ENCODE peak calls at places on chromosome 4, in nine cellular contexts. L, Q, E, J, F, C, O, P and V are unnamed samples.

GRCh38 chr4:140071806-140072205 is 82.2 kb downstream of the MAML3 start:
- DNase-seq in L (no peak), Q (no peak), E (no peak), J (peak), F (no peak), C (no peak), O (no peak), P (peak), V (no peak)

GRCh38 chr4:158958489-158959270 is 144.2 kb upstream of the RAPGEF2 start:
- DNase-seq in L (no peak), Q (peak), E (no peak), J (no peak), F (no peak), C (no peak), O (no peak), P (no peak), V (no peak)

GRCh38 chr4:25767877-25768475 is 94.8 kb downstream of the SEL1L3 start:
- DNase-seq in L (peak), Q (peak), E (peak), J (no peak), F (no peak), C (no peak), O (peak), P (peak), V (no peak)

GRCh38 chr4:18052158-18052557 is 30.6 kb upstream of the LCORL start:
- DNase-seq in L (no peak), Q (no peak), E (no peak), J (no peak), F (no peak), C (no peak), O (no peak), P (no peak), V (no peak)

GRCh38 chr4:83170952-83171399 is 56.4 kb upstream of the PLAC8 start:
- DNase-seq in L (no peak), Q (no peak), E (no peak), J (no peak), F (no peak), C (no peak), O (no peak), P (no peak), V (no peak)

GRCh38 chr4:78059524-78059889 is 2.4 kb downstream of the FRAS1 start:
- DNase-seq in L (peak), Q (peak), E (peak), J (no peak), F (peak), C (no peak), O (peak), P (peak), V (no peak)

GRCh38 chr4:110970642-110971041 is 347.8 kb upstream of the PITX2 start:
- DNase-seq in L (peak), Q (peak), E (no peak), J (no peak), F (peak), C (no peak), O (no peak), P (peak), V (peak)

GRCh38 chr4:53706422-53707032 is 115.2 kb upstream of the LNX1 start:
- DNase-seq in L (no peak), Q (peak), E (no peak), J (no peak), F (no peak), C (no peak), O (no peak), P (peak), V (no peak)

GRCh38 chr4:4985844-4986243 is 33.4 kb downstream of the CYTL1 start:
- DNase-seq in L (no peak), Q (no peak), E (no peak), J (no peak), F (no peak), C (no peak), O (no peak), P (peak), V (no peak)

GRCh38 chr4:113636438-113636818 is 125.1 kb downstream of the CAMK2D start:
- DNase-seq in L (no peak), Q (no peak), E (no peak), J (no peak), F (no peak), C (no peak), O (no peak), P (no peak), V (no peak)

GRCh38 chr4:27178066-27178465 is 317.4 kb downstream of the STIM2 start:
- DNase-seq in L (peak), Q (no peak), E (no peak), J (no peak), F (no peak), C (no peak), O (no peak), P (no peak), V (no peak)

GRCh38 chr4:27181672-27182071 is 321.0 kb downstream of the STIM2 start:
- DNase-seq in L (no peak), Q (no peak), E (no peak), J (no peak), F (no peak), C (no peak), O (no peak), P (no peak), V (no peak)

GRCh38 chr4:27176881-27177280 is 316.2 kb downstream of the STIM2 start:
- DNase-seq in L (no peak), Q (no peak), E (no peak), J (no peak), F (no peak), C (no peak), O (no peak), P (no peak), V (no peak)

DNA sequence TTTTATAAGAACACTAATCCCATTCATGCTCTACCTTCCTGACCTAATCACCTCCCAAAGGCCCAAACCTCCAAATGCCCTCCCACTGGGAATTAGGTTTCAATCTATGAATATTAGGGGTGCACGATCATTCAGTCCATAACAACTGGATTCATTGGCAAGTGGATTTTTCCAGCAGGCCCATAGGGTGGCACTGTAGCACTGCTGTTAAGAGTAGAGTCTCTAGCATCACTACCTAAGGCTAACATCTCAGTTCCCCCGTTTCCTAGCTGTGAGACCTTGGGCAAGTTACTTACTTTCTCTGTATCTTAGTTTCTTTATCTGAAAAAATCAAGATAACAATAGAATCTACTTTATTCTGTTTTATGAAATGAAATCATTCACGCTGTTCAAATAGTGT is 315.8 kb downstream of the STIM2 start:
- DNase-seq in L (peak), Q (peak), E (peak), J (no peak), F (no peak), C (no peak), O (no peak), P (peak), V (no peak)
- TF ChIP-seq CTCF in L (peak), Q (peak), E (peak), J (no peak), F (peak), C (peak), O (no peak), P (no peak), V (peak)

GRCh38 chr4:47485047-47485692 is at the start of gene ATP10D:
- DNase-seq in L (peak), Q (peak), E (peak), J (peak), F (peak), C (peak), O (peak), P (peak), V (peak)
- TF ChIP-seq CTCF in L (peak), Q (no peak), E (peak), J (no peak), F (no peak), C (no peak), O (no peak), P (peak), V (peak)

DNA sequence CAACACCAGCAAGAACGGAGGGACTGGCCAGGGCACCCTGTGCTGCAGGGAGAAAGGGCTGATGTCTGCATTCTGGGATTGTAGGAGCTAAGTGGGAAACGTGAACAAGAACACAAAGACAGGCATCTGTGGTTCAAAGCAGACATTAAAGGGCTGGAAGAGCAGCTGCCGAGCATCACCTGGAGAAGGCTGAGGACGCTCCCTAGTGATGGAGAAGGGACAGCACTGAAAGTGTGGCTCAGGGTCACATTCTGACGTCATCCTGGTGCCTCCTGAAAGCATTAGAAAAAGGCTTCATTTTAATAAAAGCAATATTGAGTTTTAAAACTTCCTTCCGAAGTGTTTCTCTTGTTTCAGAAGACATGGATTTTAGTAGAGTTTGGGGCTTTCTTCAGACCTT is 62.3 kb downstream of the CLDN22 start:
- DNase-seq in L (no peak), Q (no peak), E (no peak), J (no peak), F (no peak), C (no peak), O (no peak), P (no peak), V (no peak)
- TF ChIP-seq CTCF in L (no peak), Q (no peak), E (no peak), J (no peak), F (no peak), C (no peak), O (no peak), P (no peak), V (no peak)

DNA sequence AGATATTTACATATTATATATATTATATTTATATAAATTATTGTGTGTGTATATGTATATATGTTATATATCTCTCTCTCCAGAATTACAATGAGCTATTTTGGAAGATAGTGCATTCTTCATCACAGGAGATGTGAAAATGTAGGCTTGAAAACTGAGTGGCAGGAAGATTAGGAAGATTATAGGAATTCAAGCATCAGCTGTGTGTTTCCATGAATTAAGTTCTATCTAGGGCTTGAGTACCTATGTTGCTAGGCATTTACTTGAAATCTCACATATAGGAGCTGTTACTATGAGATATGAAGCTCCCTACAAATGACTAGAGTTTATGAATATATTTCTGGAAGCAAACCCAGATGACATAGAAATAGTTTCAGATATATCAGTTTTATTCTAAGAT is 328.7 kb downstream of the EPHA5 start:
- DNase-seq in L (no peak), Q (no peak), E (no peak), J (no peak), F (no peak), C (no peak), O (no peak), P (no peak), V (no peak)
- TF ChIP-seq CTCF in L (no peak), Q (no peak), E (no peak), J (no peak), F (no peak), C (no peak), O (no peak), P (no peak), V (no peak)

GRCh38 chr4:10889819-10890218 is 205.3 kb upstream of the CLNK start:
- DNase-seq in L (no peak), Q (no peak), E (no peak), J (no peak), F (no peak), C (no peak), O (no peak), P (no peak), V (no peak)
- TF ChIP-seq CTCF in L (no peak), Q (no peak), E (no peak), J (no peak), F (no peak), C (no peak), O (no peak), P (no peak), V (no peak)